ENCODE peak calls at places on chromosomes 2 and 18, in four cellular contexts. O, T, P and K are unnamed samples.

GRCh38 chr2:191688934-191689695 is 11.2 kb downstream of the NABP1 start:
- DNase-seq in O (no peak), T (no peak), P (no peak), K (no peak)

GRCh38 chr18:9095297-9096012 is 7.0 kb upstream of the NDUFV2 start:
- DNase-seq in O (peak), T (peak), P (no peak), K (peak)

GRCh38 chr2:74768401-74768914 is 65.5 kb upstream of the HK2 start:
- DNase-seq in O (no peak), T (no peak), P (no peak), K (no peak)

GRCh38 chr18:61738042-61738441 is 154.8 kb downstream of the RNF152 start:
- DNase-seq in O (no peak), T (no peak), P (no peak), K (no peak)

GRCh38 chr2:150788741-150789140 is 301.3 kb upstream of the RND3 start:
- DNase-seq in O (no peak), T (no peak), P (no peak), K (no peak)

GRCh38 chr2:145593991-145594702 is 1074.2 kb upstream of the ZEB2 start:
- DNase-seq in O (no peak), T (no peak), P (peak), K (no peak)

GRCh38 chr2:54691439-54692135 is 31.9 kb upstream of the EML6 start:
- DNase-seq in O (no peak), T (no peak), P (no peak), K (no peak)

GRCh38 chr2:178700922-178701342 is 106.3 kb downstream of the TTN start:
- DNase-seq in O (no peak), T (peak), P (peak), K (peak)

GRCh38 chr2:137800386-137800785 is 163.9 kb upstream of the HNMT start:
- DNase-seq in O (no peak), T (peak), P (no peak), K (no peak)

DNA sequence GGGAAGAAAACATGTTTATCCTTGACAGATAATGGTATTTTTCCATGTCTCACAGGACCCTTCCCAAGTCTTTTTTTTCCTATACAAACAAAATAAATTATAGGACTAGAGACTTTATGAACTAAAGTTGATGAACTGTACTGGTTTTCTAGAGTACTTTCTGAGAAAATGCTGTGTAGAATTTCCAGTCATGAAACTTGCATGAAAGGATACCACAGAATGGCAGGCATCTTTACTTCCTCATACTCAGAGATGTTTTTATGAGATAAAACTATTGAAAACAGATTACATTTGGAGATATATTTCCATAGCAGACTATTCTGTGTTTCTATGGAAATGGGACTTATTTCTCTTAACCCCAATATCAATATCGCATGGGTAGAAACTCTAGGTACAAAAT is 403.5 kb downstream of the PARD3B start:
- DNase-seq in O (no peak), T (no peak), P (no peak), K (no peak)
- H3K4me3 ChIP-seq in O (no peak), T (no peak), P (no peak), K (no peak)

GRCh38 chr2:203126971-203127370 is 111.8 kb upstream of the CYP20A1 start:
- DNase-seq in O (no peak), T (no peak), P (peak), K (no peak)

GRCh38 chr2:203122317-203122998 is 107.8 kb downstream of the NBEAL1 start:
- DNase-seq in O (no peak), T (peak), P (peak), K (no peak)
- TF ChIP-seq CTCF in O (no peak), T (no peak), P (peak), K (no peak)

DNA sequence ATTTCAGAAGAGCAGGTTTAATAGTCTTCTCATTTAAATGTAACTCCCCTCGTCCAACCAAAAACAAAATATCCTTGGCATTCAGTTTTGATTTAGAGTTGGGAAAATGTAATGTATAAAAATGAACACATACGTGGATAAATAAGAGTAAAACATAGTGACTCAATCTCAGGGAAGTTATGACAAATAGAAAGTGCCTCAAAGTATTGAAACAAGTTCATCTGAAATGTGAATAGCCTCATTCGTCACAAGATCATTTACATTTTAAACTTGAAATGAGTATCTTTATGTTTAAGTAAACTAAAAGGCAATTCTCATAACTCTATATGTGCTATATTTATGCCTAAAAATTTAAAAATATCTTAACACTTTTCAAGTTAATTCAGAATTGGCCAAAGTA is 122.2 kb upstream of the SMAD7 start:
- DNase-seq in O (no peak), T (no peak), P (no peak), K (no peak)
- H3K4me3 ChIP-seq in O (no peak), T (no peak), P (no peak), K (no peak)

DNA sequence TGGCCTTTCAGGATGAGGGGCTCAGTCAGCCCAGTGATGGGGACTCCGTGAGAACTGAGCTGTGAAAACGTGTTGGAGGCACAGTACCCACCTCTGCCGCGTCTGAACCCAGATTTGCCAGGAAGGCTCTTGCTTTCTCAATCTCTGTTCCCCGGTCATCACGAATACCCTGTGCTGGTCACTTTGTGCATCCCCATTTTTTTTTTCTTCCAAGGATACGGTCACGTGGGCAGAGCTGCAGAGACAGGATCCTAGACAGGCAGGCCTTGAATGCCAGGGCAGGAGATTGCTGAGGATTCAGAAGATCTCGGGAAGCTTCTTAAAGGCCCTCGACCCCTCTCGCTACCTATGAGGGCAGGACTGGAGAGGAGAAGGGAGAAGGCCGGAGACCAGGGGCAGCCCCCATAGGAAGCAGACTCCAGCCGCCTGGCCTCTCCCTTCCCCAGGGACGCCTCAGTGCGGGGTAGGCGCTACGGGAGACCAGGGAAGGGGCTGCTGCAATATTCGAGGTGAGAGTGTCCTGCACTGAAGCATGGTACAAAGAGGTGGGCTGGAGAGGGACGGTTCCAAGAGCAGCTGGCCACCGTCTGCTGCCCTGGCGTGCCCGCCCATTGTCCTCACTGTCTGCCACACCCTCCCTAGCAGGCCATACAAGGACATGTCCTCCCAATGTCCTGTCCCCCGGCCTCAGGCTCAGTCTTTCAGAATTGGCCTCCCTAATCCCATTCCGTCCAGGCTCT is 29.0 kb upstream of the TAF1B start:
- DNase-seq in O (no peak), T (no peak), P (no peak), K (no peak)
- TF ChIP-seq CTCF in O (no peak), T (no peak), P (no peak), K (no peak)

DNA sequence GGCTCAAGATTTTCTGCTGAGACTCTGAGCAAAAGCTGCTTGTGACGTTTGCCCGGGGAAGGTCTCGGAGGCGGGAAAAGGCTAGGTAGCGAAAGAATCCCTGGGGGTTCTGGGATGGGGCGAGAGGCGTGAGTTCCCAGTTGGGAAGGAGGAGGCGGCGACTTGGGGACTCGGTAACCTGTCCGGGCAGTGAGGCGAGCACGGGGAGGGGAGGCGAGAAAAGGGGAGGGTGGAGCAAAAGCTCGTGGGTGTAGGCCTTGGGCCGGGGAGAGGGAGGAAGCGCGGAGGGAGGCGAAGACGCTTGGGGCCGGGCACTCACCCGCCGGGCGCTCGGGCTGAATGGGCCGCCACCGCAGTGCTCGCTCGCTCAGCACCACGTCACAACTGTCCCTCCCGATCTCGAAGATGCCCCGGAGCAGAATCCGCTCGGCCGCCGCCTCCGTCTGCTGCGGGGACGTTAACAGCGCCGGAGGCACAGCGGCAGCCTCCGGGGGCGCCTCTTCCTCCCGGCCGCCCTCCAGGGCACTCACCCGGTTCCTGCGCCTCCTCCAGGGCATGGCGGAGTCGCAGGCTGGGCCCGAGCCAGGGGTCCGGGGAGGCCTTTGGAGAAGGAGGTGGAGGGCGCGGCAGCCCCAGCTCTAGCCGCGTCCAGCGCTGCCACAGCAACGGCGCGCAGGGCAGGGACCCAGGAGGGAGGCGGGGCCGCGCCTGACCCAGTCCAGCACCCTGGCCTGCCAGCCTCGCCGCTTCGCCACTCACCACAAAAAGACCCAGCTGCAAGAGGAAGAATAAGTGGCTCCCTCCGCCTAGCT is at the start of gene CERKL:
- DNase-seq in O (no peak), T (peak), P (no peak), K (no peak)
- H3K4me3 ChIP-seq in O (peak), T (no peak), P (no peak), K (peak)

GRCh38 chr2:118241128-118241527 is 152.9 kb downstream of the INSIG2 start:
- DNase-seq in O (no peak), T (no peak), P (no peak), K (no peak)

GRCh38 chr2:118239284-118239683 is 151.0 kb downstream of the INSIG2 start:
- DNase-seq in O (no peak), T (no peak), P (no peak), K (no peak)

GRCh38 chr2:118240276-118240675 is 152.0 kb downstream of the INSIG2 start:
- DNase-seq in O (no peak), T (no peak), P (no peak), K (no peak)

GRCh38 chr2:118242216-118242615 is 153.9 kb downstream of the INSIG2 start:
- DNase-seq in O (no peak), T (peak), P (no peak), K (no peak)

GRCh38 chr2:118237451-118237850 is 149.2 kb downstream of the INSIG2 start:
- DNase-seq in O (no peak), T (no peak), P (no peak), K (no peak)
- TF ChIP-seq CTCF in O (peak), T (no peak), P (peak), K (no peak)

GRCh38 chr2:226159875-226160479 is 639.6 kb downstream of the IRS1 start:
- DNase-seq in O (no peak), T (no peak), P (no peak), K (no peak)
- H3K4me3 ChIP-seq in O (no peak), T (no peak), P (no peak), K (no peak)

GRCh38 chr2:124501575-124502152 is 476.6 kb downstream of the CNTNAP5 start:
- DNase-seq in O (no peak), T (no peak), P (no peak), K (no peak)
- TF ChIP-seq CTCF in O (no peak), T (no peak), P (no peak), K (no peak)

GRCh38 chr2:36433311-36434217 is 78.0 kb downstream of the CRIM1 start:
- DNase-seq in O (no peak), T (no peak), P (peak), K (no peak)
- H3K4me3 ChIP-seq in O (no peak), T (no peak), P (no peak), K (no peak)